ENCODE peak calls at places on chromosomes 16 and 17, in ten cellular contexts. M is HTR-8/SVneo; L is ELR; A is lung microvascular endothelial cell; B is prostate gland; N is EL; D is HFFc6; H is CD4-positive, alpha-beta T cell; Y is dorsolateral prefrontal cortex; J is stimulated activated CD4-positive, alpha-beta T cell treated with anti-CD3 and anti-CD28 coated beads, Interleukin-1b, Interleukin-23, amount 100 ng/mL, for 24 hours. G is an unnamed sample.

GRCh38 chr17:7413346-7413985 is 5.8 kb downstream of the NLGN2 start:
- DNase-seq in M (peak), D (peak), H (no peak), B (no peak), N (peak), Y (no peak), L (peak), A (no peak), J (no peak), G (no peak)

GRCh38 chr17:72336026-72336803 is 215.4 kb downstream of the SOX9 start:
- DNase-seq in J (no peak), H (no peak), M (no peak), D (no peak), A (no peak), B (no peak), Y (no peak), N (no peak), L (no peak), G (no peak)

GRCh38 chr16:715448-716249 is 731 bp downstream of the METRN start:
- DNase-seq in J (no peak), L (peak), N (peak), H (no peak), A (peak), D (no peak), B (no peak), Y (no peak), M (no peak), G (peak)

GRCh38 chr17:78849026-78849425 is 8.4 kb upstream of the USP36 start:
- DNase-seq in D (no peak), A (no peak), L (no peak), Y (no peak), M (no peak), N (no peak), J (no peak), H (no peak), B (no peak), G (no peak)

GRCh38 chr17:45789874-45790273 is 5.8 kb downstream of the CRHR1 start:
- DNase-seq in B (no peak), M (no peak), N (no peak), J (no peak), L (no peak), Y (no peak), H (no peak), D (no peak), A (no peak), G (peak)

GRCh38 chr17:40015005-40015997 is at the start of gene CSF3:
- DNase-seq in N (no peak), A (peak), L (peak), D (no peak), Y (no peak), M (no peak), H (no peak), B (no peak), J (no peak), G (no peak)

GRCh38 chr16:3038256-3038655 is 1.5 kb upstream of the BICDL2 start:
- DNase-seq in B (peak), L (no peak), N (no peak), J (no peak), M (no peak), D (no peak), Y (no peak), H (no peak), A (no peak), G (no peak)

GRCh38 chr16:73382921-73383594 is 335.1 kb upstream of the ZFHX3 start:
- DNase-seq in N (no peak), H (no peak), M (no peak), B (no peak), D (no peak), L (no peak), Y (no peak), J (no peak), A (no peak), G (no peak)

GRCh38 chr17:82238562-82239201 is 9.8 kb downstream of the SLC16A3 start:
- DNase-seq in D (peak), N (peak), A (peak), M (no peak), J (peak), Y (peak), B (peak), H (peak), L (peak), G (peak)

GRCh38 chr16:50464325-50465290 is 83.6 kb upstream of the NKD1 start:
- DNase-seq in D (no peak), A (no peak), Y (peak), N (no peak), B (no peak), M (no peak), J (no peak), H (no peak), L (no peak), G (no peak)

GRCh38 chr16:20023190-20023589 is 50.5 kb downstream of the GPR139 start:
- DNase-seq in A (peak), L (peak), N (no peak), H (no peak), B (no peak), M (no peak), J (no peak), Y (no peak), D (no peak), G (peak)

G was measured in NB4.